ENCODE peak calls at places on chromosomes 16 and 17, in six cellular contexts. T is body of pancreas, H is ovary, N is suprapubic skin, F is K562, D is thyroid gland. B is an unnamed sample.

GRCh38 chr16:17470002-17470870 is 524 bp downstream of the XYLT1 start:
- DNase-seq in T (peak), H (peak), N (no peak), F (no peak), D (peak), B (no peak)

GRCh38 chr16:84557059-84557458 is 52.6 kb upstream of the MEAK7 start:
- DNase-seq in T (no peak), H (no peak), N (no peak), F (no peak), D (no peak), B (no peak)

GRCh38 chr16:79912592-79913310 is 312.2 kb upstream of the MAF start:
- DNase-seq in T (no peak), H (no peak), N (no peak), F (no peak), D (no peak), B (no peak)

GRCh38 chr16:25033852-25034251 is 18.7 kb upstream of the ARHGAP17 start:
- DNase-seq in T (no peak), H (no peak), N (no peak), F (no peak), D (peak), B (no peak)

GRCh38 chr16:67801889-67802288 is 4.5 kb downstream of the RANBP10 start:
- DNase-seq in T (no peak), H (no peak), N (no peak), F (no peak), D (no peak), B (no peak)

GRCh38 chr17:34623856-34624766 is 44.7 kb downstream of the TMEM132E start:
- DNase-seq in T (no peak), H (no peak), N (no peak), F (no peak), D (no peak), B (no peak)

GRCh38 chr16:79362312-79362970 is 238.1 kb downstream of the MAF start:
- DNase-seq in T (no peak), H (no peak), N (no peak), F (no peak), D (no peak), B (no peak)

GRCh38 chr16:19523184-19523558 is 571 bp upstream of the CCP110 start:
- DNase-seq in T (no peak), H (peak), N (no peak), F (no peak), D (no peak), B (no peak)

GRCh38 chr16:3980311-3981111 is 100.0 kb upstream of the CREBBP start:
- DNase-seq in T (no peak), H (peak), N (no peak), F (no peak), D (no peak), B (no peak)

GRCh38 chr17:2004435-2004952 is 20.6 kb downstream of the RTN4RL1 start:
- DNase-seq in T (no peak), H (peak), N (no peak), F (no peak), D (no peak), B (no peak)

GRCh38 chr16:86942469-86943175 is 364.3 kb downstream of the FOXL1 start:
- DNase-seq in T (no peak), H (no peak), N (no peak), F (no peak), D (no peak), B (no peak)

GRCh38 chr17:63675231-63675606 is 24.7 kb downstream of the LIMD2 start:
- DNase-seq in T (no peak), H (no peak), N (no peak), F (peak), D (no peak), B (no peak)

GRCh38 chr17:78940708-78941107 is 15.5 kb upstream of the TIMP2 start:
- DNase-seq in T (no peak), H (no peak), N (no peak), F (no peak), D (no peak), B (no peak)

GRCh38 chr16:67154578-67155304 is 3.9 kb upstream of the B3GNT9 start:
- DNase-seq in T (no peak), H (no peak), N (peak), F (no peak), D (no peak), B (no peak)

GRCh38 chr16:50506543-50506937 is 41.7 kb upstream of the NKD1 start:
- DNase-seq in T (no peak), H (no peak), N (no peak), F (no peak), D (no peak), B (no peak)

GRCh38 chr16:35798885-35799426 is 2339.5 kb downstream of the TP53TG3F start:
- DNase-seq in T (no peak), H (no peak), N (no peak), F (no peak), D (no peak), B (no peak)

GRCh38 chr16:15874745-15875314 is 13.6 kb downstream of the CEP20 start:
- DNase-seq in T (peak), H (peak), N (no peak), F (peak), D (peak), B (peak)

GRCh38 chr16:10678655-10679054 is 16.1 kb downstream of the TEKT5 start:
- DNase-seq in T (no peak), H (no peak), N (no peak), F (no peak), D (no peak), B (no peak)

GRCh38 chr17:63930951-63931575 is 1.1 kb downstream of the CD79B start:
- DNase-seq in T (peak), H (no peak), N (peak), F (peak), D (peak), B (no peak)

GRCh38 chr17:7748098-7748775 is 30.7 kb downstream of the DNAH2 start:
- DNase-seq in T (no peak), H (no peak), N (no peak), F (no peak), D (no peak), B (no peak)

GRCh38 chr16:15988268-15989013 is 39.0 kb downstream of the ABCC1 start:
- DNase-seq in T (no peak), H (no peak), N (no peak), F (peak), D (no peak), B (no peak)

GRCh38 chr16:87308826-87309225 is 8.4 kb downstream of the C16orf95 start:
- DNase-seq in T (no peak), H (no peak), N (no peak), F (no peak), D (no peak), B (no peak)

DNA sequence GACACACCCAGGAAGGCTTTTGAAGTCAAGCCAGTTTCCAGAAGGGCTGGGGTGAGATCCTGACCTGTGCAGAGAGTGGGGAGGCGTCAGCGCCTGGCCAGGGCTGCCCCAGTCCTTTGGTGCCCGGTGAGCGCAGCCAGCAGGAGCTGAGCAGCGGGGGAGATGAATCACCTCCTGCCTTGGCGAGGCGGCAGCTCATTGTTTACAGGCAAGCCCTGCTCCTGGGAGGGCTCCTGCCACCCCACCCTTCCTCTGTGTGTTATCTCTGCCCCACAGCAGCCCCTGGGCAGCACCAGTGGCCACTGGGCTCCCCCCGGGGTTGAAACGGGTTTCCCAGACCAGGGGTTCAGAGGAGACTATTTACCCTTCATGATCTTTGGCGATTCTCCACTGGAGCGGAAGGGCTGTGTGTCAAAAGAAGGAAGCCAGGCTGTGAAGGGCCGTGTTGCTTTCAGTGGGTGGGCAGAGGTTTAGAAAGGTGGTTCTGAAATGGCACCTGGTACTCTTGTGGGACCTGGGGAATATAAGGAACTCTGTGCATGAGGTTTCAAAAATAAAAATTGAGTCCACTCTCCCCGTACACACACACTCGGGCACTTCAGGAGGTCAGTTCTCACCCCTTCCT is 14.1 kb upstream of the ITGB4 start:
- DNase-seq in T (no peak), H (no peak), N (peak), F (peak), D (peak), B (no peak)
- TF ChIP-seq POLR2A in T (no peak), H (no peak), N (no peak), F (peak), D (no peak), B (no peak)

DNA sequence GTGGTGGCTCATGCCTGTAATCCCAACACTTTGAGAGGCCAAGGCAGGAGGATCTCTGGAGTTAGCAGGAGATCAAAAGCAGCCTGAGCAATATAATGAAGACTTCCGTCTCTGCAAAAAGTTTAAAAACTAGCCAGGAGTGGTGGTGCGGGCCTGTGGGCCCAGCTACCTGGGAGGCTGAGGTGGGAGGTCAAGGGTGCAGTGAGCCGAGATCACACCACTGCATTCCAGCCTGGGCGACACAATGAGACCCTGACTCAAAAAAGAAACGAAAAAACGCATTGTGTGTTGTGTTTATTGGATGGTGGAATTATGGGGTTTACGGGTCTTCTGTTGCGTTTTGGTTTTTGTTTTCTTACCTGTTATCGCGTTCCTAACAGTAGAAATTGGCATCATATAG is 863 bp upstream of the DDX19A start:
- DNase-seq in T (no peak), H (no peak), N (no peak), F (no peak), D (no peak), B (no peak)
- H3K4me3 ChIP-seq in T (no peak), H (peak), N (peak), F (peak), D (no peak), B (peak)

DNA sequence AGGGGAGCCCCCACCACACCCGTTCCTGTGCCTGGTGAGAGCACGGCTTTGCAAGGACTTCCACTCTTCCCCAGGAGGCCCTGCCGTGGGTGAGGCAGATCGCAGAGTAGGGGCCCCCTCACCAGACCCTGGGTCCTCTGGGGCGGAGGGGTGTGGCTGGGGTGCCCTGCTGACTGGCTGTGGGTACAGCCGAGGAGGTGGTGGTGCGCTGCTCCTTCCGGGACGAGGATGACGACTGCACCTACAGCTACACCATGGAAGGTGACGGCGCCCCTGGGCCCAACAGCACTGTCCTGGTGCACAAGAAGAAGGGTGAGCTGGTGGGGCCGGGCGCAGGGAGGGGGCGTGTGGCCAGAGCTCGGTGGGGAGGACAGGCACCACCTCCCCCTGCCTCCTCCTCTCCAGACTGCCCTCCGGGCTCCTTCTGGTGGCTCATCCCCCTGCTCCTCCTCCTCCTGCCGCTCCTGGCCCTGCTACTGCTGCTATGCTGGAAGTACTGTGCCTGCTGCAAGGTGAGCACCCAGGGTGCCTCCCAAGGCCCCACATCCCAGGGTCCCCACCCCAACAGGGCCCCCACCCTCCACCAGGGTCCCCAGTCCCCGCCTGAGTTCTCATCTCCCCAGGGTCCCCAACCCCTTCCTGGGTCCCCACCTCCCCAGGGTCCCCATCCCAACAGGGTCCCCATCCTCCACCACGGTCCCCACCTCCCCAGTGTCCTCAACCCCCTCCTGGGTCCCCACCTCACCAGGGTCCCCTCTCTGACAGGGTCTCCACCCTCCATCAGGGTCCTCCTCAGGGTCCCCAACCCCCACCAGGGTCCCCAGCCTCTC is 16.1 kb downstream of the ITGB4 start:
- DNase-seq in T (no peak), H (no peak), N (peak), F (no peak), D (no peak), B (no peak)
- TF ChIP-seq CTCF in T (no peak), H (no peak), N (no peak), F (no peak), D (no peak), B (no peak)

GRCh38 chr17:76132574-76133338 is 8.3 kb downstream of the FOXJ1 start:
- DNase-seq in T (peak), H (no peak), N (no peak), F (no peak), D (peak), B (no peak)
- TF ChIP-seq POLR2A in T (no peak), H (no peak), N (no peak), F (no peak), D (no peak), B (no peak)

DNA sequence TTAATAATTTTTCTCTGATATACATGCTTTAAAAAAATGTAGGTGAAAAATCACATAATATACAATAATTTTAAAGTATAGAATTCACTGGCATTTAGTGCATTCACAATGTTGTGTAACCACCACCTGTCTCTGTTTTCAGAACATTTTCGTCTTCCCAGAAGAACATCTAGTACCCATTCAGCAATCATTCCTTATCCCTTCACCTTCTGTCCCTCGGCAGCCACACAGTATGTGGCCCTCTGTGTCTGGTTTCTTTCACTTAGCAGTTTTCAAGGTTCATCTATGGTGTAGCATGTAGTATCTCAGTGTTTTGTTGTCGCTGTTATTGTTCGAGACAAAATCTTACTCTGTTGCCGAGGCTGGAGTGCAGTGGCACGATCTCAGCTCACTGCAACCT is 33.6 kb downstream of the PRPSAP2 start:
- DNase-seq in T (no peak), H (no peak), N (no peak), F (no peak), D (no peak), B (no peak)
- H3K4me3 ChIP-seq in T (no peak), H (no peak), N (no peak), F (no peak), D (no peak), B (no peak)

GRCh38 chr17:50148226-50149098 is 2.0 kb downstream of the PPP1R9B start:
- DNase-seq in T (peak), H (peak), N (no peak), F (peak), D (peak), B (peak)
- TF ChIP-seq CTCF in T (peak), H (no peak), N (no peak), F (no peak), D (no peak), B (no peak)

GRCh38 chr16:54090602-54091001 is 196.0 kb downstream of the IRX3 start:
- DNase-seq in T (no peak), H (no peak), N (no peak), F (no peak), D (no peak), B (no peak)

DNA sequence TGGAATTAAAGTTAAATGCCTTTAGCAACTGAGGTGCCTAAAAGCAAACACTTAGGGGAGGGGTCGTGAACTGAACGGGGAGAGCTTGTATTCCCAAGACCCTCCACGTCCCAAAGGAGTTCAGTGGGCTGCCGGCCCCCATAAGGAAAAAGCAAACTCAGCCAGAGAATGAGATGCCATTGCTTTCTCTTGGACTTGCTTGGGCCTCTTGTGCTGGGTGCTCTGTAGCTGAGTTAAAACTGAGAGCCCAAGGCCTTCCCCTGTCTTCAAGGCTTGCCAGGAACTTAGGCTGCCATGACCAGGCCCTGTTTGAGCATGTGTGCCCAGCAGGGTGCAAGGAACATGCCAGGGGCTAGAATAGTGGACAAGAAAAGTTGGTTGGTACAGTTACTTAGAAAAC is 199.8 kb downstream of the IRX3 start:
- DNase-seq in T (no peak), H (no peak), N (no peak), F (no peak), D (no peak), B (no peak)
- TF ChIP-seq POLR2A in T (no peak), H (no peak), N (no peak), F (no peak), D (no peak), B (no peak)

DNA sequence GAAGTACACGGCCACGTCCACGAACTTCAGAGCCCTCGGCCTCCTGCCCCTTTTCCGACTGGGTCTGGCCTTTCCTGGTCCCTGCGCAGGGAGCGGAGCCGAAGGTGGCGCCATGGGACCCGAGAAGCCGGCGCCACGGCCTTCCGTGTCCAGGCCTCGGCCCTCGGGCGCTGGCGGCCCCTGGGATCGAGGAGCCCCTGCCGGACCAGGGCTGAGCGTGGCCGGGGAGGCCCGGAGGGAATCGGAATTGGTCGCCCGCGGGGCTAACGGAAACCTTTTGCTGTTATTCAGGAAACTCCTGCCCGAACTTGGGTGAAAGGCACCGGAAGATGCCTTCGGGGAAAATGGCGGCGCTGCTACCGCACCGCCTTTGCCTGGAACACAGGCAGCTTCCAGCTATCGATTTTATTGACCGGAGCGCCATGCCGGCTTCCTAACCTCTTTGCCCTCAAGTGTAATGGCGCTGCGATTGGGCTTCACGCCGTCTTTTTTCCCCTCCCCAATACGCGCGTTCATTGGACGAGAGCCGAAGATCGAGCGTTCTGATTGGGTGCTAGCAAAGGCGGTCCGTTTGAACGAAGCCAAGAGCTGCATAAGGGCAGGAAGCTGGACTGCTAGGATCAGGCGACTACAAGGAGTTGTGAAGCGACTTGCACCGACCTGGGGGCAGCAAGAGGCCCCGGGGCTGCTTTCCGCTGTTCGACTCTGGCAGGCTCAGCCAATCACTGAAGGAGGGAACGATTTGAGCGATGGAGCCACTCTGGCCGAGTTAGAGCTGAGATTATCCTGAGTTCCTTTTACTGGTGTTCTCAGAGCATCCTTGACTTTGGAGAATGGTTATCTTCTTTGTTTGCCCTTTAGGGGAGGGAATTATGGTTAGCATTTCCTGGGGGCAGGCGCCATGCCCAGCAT is at the start of gene ZNF689:
- DNase-seq in T (peak), H (peak), N (peak), F (peak), D (peak), B (peak)
- H3K4me3 ChIP-seq in T (peak), H (peak), N (peak), F (peak), D (peak), B (peak)

GRCh38 chr17:18320301-18320700 is 5.2 kb downstream of the SMCR8 start:
- DNase-seq in T (no peak), H (no peak), N (no peak), F (no peak), D (no peak), B (no peak)

GRCh38 chr17:18319604-18320256 is 4.6 kb downstream of the SMCR8 start:
- DNase-seq in T (no peak), H (no peak), N (no peak), F (peak), D (no peak), B (no peak)

GRCh38 chr17:18323007-18323406 is 7.9 kb downstream of the SMCR8 start:
- DNase-seq in T (no peak), H (no peak), N (no peak), F (no peak), D (no peak), B (no peak)

GRCh38 chr17:18322522-18322921 is 7.4 kb downstream of the SMCR8 start:
- DNase-seq in T (no peak), H (no peak), N (no peak), F (no peak), D (no peak), B (no peak)

DNA sequence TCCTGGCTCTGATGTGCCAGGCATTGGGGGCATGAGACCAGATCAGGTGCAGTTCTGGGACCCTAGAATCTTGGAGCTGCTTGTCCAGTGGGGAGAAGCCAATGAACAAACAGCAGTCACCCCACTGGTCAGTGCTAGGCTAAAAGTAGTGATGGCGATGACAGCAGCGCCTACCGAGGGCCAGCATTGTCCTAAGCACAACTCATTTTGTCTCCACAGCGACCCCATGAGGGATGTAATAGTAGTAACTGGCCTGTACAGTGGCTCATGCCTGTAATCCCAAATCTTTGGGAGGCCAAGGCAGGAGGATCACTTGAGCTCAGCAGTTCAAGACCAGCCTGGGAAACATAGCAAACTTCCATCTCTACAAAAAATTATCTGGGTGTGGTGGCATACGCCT is 6.2 kb downstream of the SMCR8 start:
- DNase-seq in T (no peak), H (no peak), N (no peak), F (peak), D (no peak), B (no peak)
- TF ChIP-seq CTCF in T (no peak), H (no peak), N (no peak), F (peak), D (no peak), B (no peak)